ENCODE peak calls at places on chromosome X, in ten cellular contexts. F, J, B, K, R, H, Y, V, D and S are unnamed samples.
A peak's percentile ranks its signal among the peaks of the same experiment; 100 is the strongest.

GRCh38 chrX:41452565-41452964 is 5.4 kb downstream of the NYX start:
- DNase-seq in K (no peak), V (no peak), J (peak; percentile 19), R (no peak), B (no peak), Y (no peak), F (no peak), H (no peak), D (no peak), S (no peak)

GRCh38 chrX:44223150-44223549 is 120.3 kb downstream of the EFHC2 start:
- DNase-seq in K (no peak), B (no peak), J (peak; percentile 77), H (no peak), V (peak; percentile 58), D (no peak), R (no peak), Y (no peak), F (peak; percentile 82), S (no peak)

GRCh38 chrX:11381464-11381863 is 88.3 kb downstream of the AMELX start:
- DNase-seq in B (no peak), D (peak; percentile 20), J (peak; percentile 45), Y (peak; percentile 46), F (peak; percentile 31), V (peak; percentile 17), R (no peak), H (no peak), K (peak; percentile 11), S (no peak)

GRCh38 chrX:68175569-68175968 is 257.7 kb downstream of the OPHN1 start:
- DNase-seq in Y (no peak), R (no peak), J (peak; percentile 35), K (no peak), V (no peak), B (no peak), H (no peak), D (no peak), F (no peak), S (no peak)

GRCh38 chrX:74293343-74293946 is 10.5 kb upstream of the ZCCHC13 start:
- DNase-seq in Y (peak; percentile 84), D (peak; percentile 87), R (peak; percentile 78), V (peak; percentile 79), F (peak; percentile 72), J (peak; percentile 71), H (peak; percentile 74), B (peak; percentile 43), K (peak; percentile 47), S (peak; percentile 21)

GRCh38 chrX:131747173-131747572 is 203.3 kb downstream of the OR13H1 start:
- DNase-seq in K (no peak), V (peak; percentile 86), Y (peak; percentile 95), F (peak; percentile 87), J (peak; percentile 79), R (no peak), D (peak; percentile 39), B (no peak), H (peak; percentile 83), S (no peak)

GRCh38 chrX:9352683-9353430 is 112.0 kb upstream of the TBL1X start:
- DNase-seq in K (no peak), B (no peak), V (peak; percentile 41), F (no peak), D (no peak), H (peak; percentile 53), J (peak; percentile 75), Y (peak; percentile 5), R (no peak), S (peak; percentile 20)

GRCh38 chrX:2325076-2325784 is 175.5 kb downstream of the DHRSX start:
- DNase-seq in F (peak; percentile 84), V (peak; percentile 78), J (peak; percentile 96), K (no peak), Y (no peak), D (peak; percentile 49), B (no peak), R (no peak), H (peak; percentile 58), S (peak; percentile 16)

GRCh38 chrX:70332600-70332999 is 42.7 kb downstream of the KIF4A start:
- DNase-seq in Y (peak; percentile 20), F (no peak), J (no peak), V (no peak), D (no peak), R (no peak), B (no peak), K (no peak), H (no peak), S (no peak)

GRCh38 chrX:75603833-75604232 is 81.0 kb upstream of the ZDHHC15 start:
- DNase-seq in D (peak; percentile 42), Y (peak; percentile 36), K (no peak), H (no peak), F (no peak), J (peak; percentile 9), R (no peak), B (no peak), V (no peak), S (no peak)

GRCh38 chrX:139554367-139554766 is 23.8 kb downstream of the F9 start:
- DNase-seq in V (no peak), J (no peak), K (no peak), F (no peak), H (no peak), R (no peak), Y (no peak), D (no peak), B (no peak), S (no peak)

GRCh38 chrX:80285131-80285773 is 135.0 kb upstream of the TENT5D start:
- DNase-seq in D (peak; percentile 30), F (peak; percentile 17), K (peak; percentile 39), R (peak; percentile 48), H (no peak), J (no peak), V (peak; percentile 13), B (no peak), Y (peak; percentile 53), S (no peak)

GRCh38 chrX:53284684-53285447 is 3.5 kb upstream of the IQSEC2 start:
- DNase-seq in V (peak; percentile 71), F (peak; percentile 68), H (peak; percentile 74), Y (peak; percentile 48), J (no peak), R (peak; percentile 69), D (peak; percentile 83), K (peak; percentile 69), B (no peak), S (peak; percentile 41)

GRCh38 chrX:68072016-68072415 is 361.3 kb downstream of the OPHN1 start:
- DNase-seq in V (no peak), K (no peak), F (no peak), H (no peak), R (no peak), Y (no peak), D (no peak), J (peak; percentile 18), B (no peak), S (no peak)

GRCh38 chrX:132491191-132491590 is 2.4 kb upstream of the MBNL3 start:
- DNase-seq in R (no peak), K (no peak), D (no peak), Y (peak; percentile 6), B (no peak), F (peak; percentile 28), V (peak; percentile 22), J (no peak), H (no peak), S (peak; percentile 17)

GRCh38 chrX:14013074-14013473 is 16.6 kb downstream of the GEMIN8 start:
- DNase-seq in Y (no peak), R (no peak), K (no peak), F (no peak), B (no peak), D (no peak), H (no peak), J (no peak), V (no peak), S (no peak)

GRCh38 chrX:9789555-9789954 is 3.3 kb downstream of the SHROOM2 start:
- DNase-seq in F (no peak), K (peak; percentile 42), J (no peak), Y (no peak), V (no peak), B (no peak), R (no peak), H (no peak), D (no peak), S (no peak)

GRCh38 chrX:13741695-13742094 is 7.1 kb downstream of the OFD1 start:
- DNase-seq in Y (no peak), D (no peak), B (no peak), R (no peak), J (no peak), V (no peak), F (no peak), H (no peak), K (no peak), S (no peak)

GRCh38 chrX:75131973-75132627 is 24.0 kb downstream of the ABCB7 start:
- DNase-seq in J (no peak), K (no peak), V (no peak), B (no peak), D (no peak), Y (no peak), F (no peak), H (no peak), R (no peak), S (no peak)

GRCh38 chrX:63551856-63552255 is 200.7 kb upstream of the SPIN4 start:
- DNase-seq in R (no peak), V (no peak), K (no peak), B (no peak), J (no peak), D (no peak), Y (no peak), F (no peak), H (no peak), S (no peak)

GRCh38 chrX:24025741-24026402 is 1.1 kb downstream of the KLHL15 start:
- DNase-seq in R (no peak), K (peak; percentile 45), D (no peak), J (peak; percentile 68), B (no peak), Y (peak; percentile 82), F (peak; percentile 45), H (no peak), V (no peak), S (no peak)

GRCh38 chrX:101260435-101260834 is 30.7 kb downstream of the TAF7L start:
- DNase-seq in D (no peak), J (no peak), Y (peak; percentile 15), H (no peak), V (no peak), R (no peak), K (peak; percentile 21), F (no peak), B (no peak), S (no peak)
- TF ChIP-seq CTCF in D (peak; percentile 33), J (peak; percentile 42), Y (no peak), H (no peak), V (peak; percentile 16), R (no peak), K (no peak), F (no peak), B (no peak), S (no peak)

GRCh38 chrX:48474127-48474526 is 1.9 kb upstream of the FTSJ1 start:
- DNase-seq in H (no peak), V (no peak), J (no peak), B (no peak), R (no peak), F (no peak), D (peak; percentile 42), Y (peak; percentile 31), K (peak; percentile 16), S (no peak)
- TF ChIP-seq CTCF in H (no peak), V (no peak), J (peak; percentile 45), B (no peak), R (no peak), F (no peak), D (peak; percentile 44), Y (no peak), K (no peak), S (no peak)

GRCh38 chrX:119482497-119483480 is 14.5 kb downstream of the SLC25A5 start:
- DNase-seq in R (peak; percentile 67), Y (peak; percentile 80), B (peak; percentile 29), V (peak; percentile 76), H (peak; percentile 77), F (peak; percentile 74), K (peak; percentile 73), J (peak; percentile 39), D (peak; percentile 55), S (peak; percentile 51)
- TF ChIP-seq CTCF in R (peak; percentile 47), Y (peak; percentile 78), B (no peak), V (peak; percentile 65), H (peak; percentile 61), F (peak; percentile 72), K (peak; percentile 42), J (peak; percentile 50), D (peak; percentile 53), S (peak; percentile 64)

GRCh38 chrX:48648299-48648698 is 35.3 kb upstream of the WAS start:
- DNase-seq in D (peak; percentile 49), B (no peak), Y (peak; percentile 53), K (peak; percentile 21), F (peak; percentile 13), V (peak; percentile 21), H (peak; percentile 55), R (peak; percentile 64), J (peak; percentile 46), S (peak; percentile 17)
- TF ChIP-seq CTCF in D (peak; percentile 45), B (no peak), Y (peak; percentile 48), K (no peak), F (no peak), V (peak; percentile 15), H (peak; percentile 58), R (no peak), J (peak; percentile 32), S (peak; percentile 57)